ENCODE peak calls at places on chromosomes 7 and 10, in nine cellular contexts. T is right atrium auricular region, G is right lobe of liver, C is GM23248, F is uterus, M is left ventricle myocardium inferior, V is astrocyte, O is left lung, K is A549. S is an unnamed sample.

GRCh38 chr10:62046522-62047239 is 145.2 kb downstream of the ARID5B start:
- DNase-seq in T (no peak), G (no peak), M (no peak), O (no peak), K (no peak), V (peak; percentile 74), C (peak; percentile 70), F (peak; percentile 83), S (no peak)

GRCh38 chr10:103544657-103545310 is 51.3 kb downstream of the NEURL1 start:
- DNase-seq in M (no peak), F (peak; percentile 13), O (no peak), G (no peak), V (no peak), T (no peak), C (no peak), K (no peak), S (no peak)

GRCh38 chr10:14244801-14245211 is 85.9 kb downstream of the FRMD4A start:
- DNase-seq in G (no peak), K (peak; percentile 28), C (peak; percentile 39), O (no peak), T (no peak), M (no peak), V (peak; percentile 59), F (no peak), S (no peak)

GRCh38 chr7:21939136-21939857 is 6.4 kb downstream of the CDCA7L start:
- DNase-seq in K (no peak), O (no peak), M (no peak), F (no peak), C (peak; percentile 43), G (no peak), T (no peak), V (peak; percentile 60), S (peak; percentile 41)

GRCh38 chr7:132380065-132380464 is 196.2 kb downstream of the PLXNA4 start:
- DNase-seq in V (peak; percentile 39), G (no peak), F (peak; percentile 60), C (no peak), K (no peak), T (peak; percentile 81), M (peak; percentile 42), O (no peak), S (no peak)

GRCh38 chr10:15068802-15069201 is 19.8 kb downstream of the ACBD7 start:
- DNase-seq in V (peak; percentile 3), O (no peak), F (no peak), K (no peak), G (no peak), T (no peak), C (peak; percentile 62), M (no peak), S (no peak)

GRCh38 chr10:92742331-92743228 is 52.8 kb downstream of the HHEX start:
- DNase-seq in F (no peak), O (no peak), M (no peak), K (no peak), T (no peak), C (no peak), G (no peak), V (no peak), S (peak; percentile 91)

GRCh38 chr10:12782537-12782936 is 219.0 kb downstream of the CCDC3 start:
- DNase-seq in T (no peak), G (no peak), C (peak; percentile 25), M (peak; percentile 31), V (no peak), K (peak; percentile 61), F (peak; percentile 50), O (no peak), S (peak; percentile 77)

GRCh38 chr7:56079450-56080185 is 13.1 kb downstream of the PHKG1 start:
- DNase-seq in O (no peak), K (peak; percentile 40), M (peak; percentile 86), V (peak; percentile 57), C (peak; percentile 89), G (peak; percentile 86), T (peak; percentile 84), F (peak; percentile 60), S (no peak)
- H3K27ac ChIP-seq in O (peak overlapping the region; percentile 44), K (no peak overlapping the region), M (peak overlapping the region; percentile 95), V (no peak overlapping the region), C (peak overlapping the region; percentile 32), G (peak overlapping the region; percentile 67), T (peak overlapping the region; percentile 83), F (peak overlapping the region; percentile 10), S (no peak overlapping the region)

GRCh38 chr10:50561266-50561665 is 62.5 kb downstream of the SGMS1 start:
- DNase-seq in O (no peak), M (no peak), T (no peak), K (no peak), C (peak; percentile 96), V (peak; percentile 96), F (no peak), G (no peak), S (no peak)

GRCh38 chr10:50558368-50558767 is 65.4 kb downstream of the SGMS1 start:
- DNase-seq in G (no peak), M (no peak), F (no peak), V (peak; percentile 69), K (no peak), T (no peak), C (no peak), O (no peak), S (no peak)

GRCh38 chr10:50561816-50562215 is 61.9 kb downstream of the SGMS1 start:
- DNase-seq in C (no peak), G (no peak), M (no peak), V (no peak), O (no peak), F (no peak), T (no peak), K (no peak), S (peak; percentile 52)

GRCh38 chr10:50557130-50557682 is 66.5 kb downstream of the SGMS1 start:
- DNase-seq in V (no peak), O (no peak), T (no peak), M (no peak), K (no peak), C (peak; percentile 38), G (no peak), F (no peak), S (no peak)

DNA sequence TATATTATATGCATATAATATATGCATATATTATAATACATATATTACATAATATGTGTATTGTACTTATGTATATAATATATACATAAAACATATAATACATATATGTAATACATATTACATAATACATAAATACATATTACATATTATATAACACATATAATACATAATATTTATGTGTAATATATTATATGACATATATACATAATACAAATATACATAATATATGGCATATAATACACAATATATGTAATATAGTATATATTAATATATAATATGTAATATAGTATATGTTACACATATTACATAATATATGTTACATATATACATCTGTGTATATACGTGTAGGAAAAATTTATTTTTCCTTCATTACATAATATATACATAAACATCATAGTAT is 63.4 kb downstream of the SGMS1 start:
- DNase-seq in F (no peak), V (no peak), C (no peak), T (no peak), G (no peak), O (no peak), K (no peak), M (no peak), S (no peak)
- H3K27ac ChIP-seq in F (no peak overlapping the region), V (no peak overlapping the region), C (no peak overlapping the region), T (no peak overlapping the region), G (peak overlapping the region; percentile 26), O (no peak overlapping the region), K (no peak overlapping the region), M (no peak overlapping the region), S (no peak overlapping the region)

GRCh38 chr7:92633211-92633906 is 43.2 kb upstream of the FAM133B start:
- DNase-seq in G (no peak), K (peak; percentile 79), M (no peak), C (peak; percentile 96), T (no peak), F (peak; percentile 25), O (no peak), V (peak; percentile 99), S (no peak)
- H3K27ac ChIP-seq in G (no peak overlapping the region), K (peak overlapping the region; percentile 63), M (peak overlapping the region; percentile 83), C (peak overlapping the region; percentile 62), T (peak overlapping the region; percentile 72), F (peak overlapping the region; percentile 13), O (peak overlapping the region; percentile 40), V (peak overlapping the region; percentile 95), S (peak overlapping the region; percentile 36)

DNA sequence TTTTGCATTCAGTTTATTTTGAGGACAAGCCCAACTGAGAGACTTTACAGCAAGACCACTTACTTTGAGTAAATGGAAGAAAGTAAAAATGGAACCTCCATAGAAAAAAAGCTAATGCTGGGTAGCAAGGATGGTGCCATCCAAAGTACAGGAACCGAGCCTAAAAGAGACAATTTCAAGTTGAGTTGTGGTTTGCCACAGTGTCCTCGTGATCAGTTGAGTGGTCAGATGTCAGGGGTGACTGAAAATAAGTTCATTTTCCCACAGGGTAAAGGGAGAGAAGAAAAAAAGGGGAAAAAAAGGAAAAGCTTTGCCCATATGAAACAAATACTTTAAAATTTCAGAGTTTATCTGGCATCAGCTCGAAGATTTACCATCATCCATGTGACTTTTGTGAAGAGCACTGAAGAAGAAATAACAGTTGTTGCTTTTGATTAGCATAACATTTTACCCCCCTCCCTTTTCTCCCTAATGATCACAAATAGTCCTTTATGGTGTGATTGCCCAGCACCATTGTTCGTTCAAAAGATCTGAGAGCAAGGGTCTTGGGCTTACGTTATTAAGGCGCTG is 338.3 kb downstream of the RNLS start:
- DNase-seq in K (no peak), V (no peak), F (no peak), O (no peak), C (no peak), G (no peak), T (no peak), M (no peak), S (no peak)
- H3K27ac ChIP-seq in K (no peak overlapping the region), V (peak overlapping the region; percentile 9), F (peak overlapping the region; percentile 86), O (no peak overlapping the region), C (no peak overlapping the region), G (no peak overlapping the region), T (peak overlapping the region; percentile 83), M (peak overlapping the region; percentile 90), S (no peak overlapping the region)